ENCODE peak calls at places on chromosomes 13 and 19, in eight cellular contexts. One of them, this sample, is unnamed.
A peak's percentile ranks its signal among the peaks of the same experiment; 100 is the strongest.

GRCh38 chr19:14477417-14478112 is 2.4 kb upstream of the PTGER1 start:
- DNase-seq in bronchial epithelial cell: no peak
- DNase-seq in heart right ventricle: peak; percentile 44
- DNase-seq in brain microvascular endothelial cell: no peak
- DNase-seq in uterus: no peak
- DNase-seq in A549: no peak
- DNase-seq in upper lobe of right lung: no peak
- DNase-seq in cardiac fibroblast: peak; percentile 79
- DNase-seq in this sample: no peak

GRCh38 chr13:111916201-111916600 is 150.7 kb upstream of the SOX1 start:
- DNase-seq in bronchial epithelial cell: no peak
- DNase-seq in heart right ventricle: no peak
- DNase-seq in brain microvascular endothelial cell: no peak
- DNase-seq in uterus: no peak
- DNase-seq in A549: no peak
- DNase-seq in upper lobe of right lung: no peak
- DNase-seq in cardiac fibroblast: no peak
- DNase-seq in this sample: no peak

GRCh38 chr19:37413243-37414084 is 42.6 kb downstream of the ZNF527 start:
- DNase-seq in bronchial epithelial cell: no peak
- DNase-seq in heart right ventricle: no peak
- DNase-seq in brain microvascular endothelial cell: no peak
- DNase-seq in uterus: no peak
- DNase-seq in A549: peak; percentile 36
- DNase-seq in upper lobe of right lung: no peak
- DNase-seq in cardiac fibroblast: no peak
- DNase-seq in this sample: no peak

GRCh38 chr13:21435710-21436151 is 23.4 kb downstream of the ZDHHC20 start:
- DNase-seq in bronchial epithelial cell: peak; percentile 94
- DNase-seq in heart right ventricle: peak; percentile 45
- DNase-seq in brain microvascular endothelial cell: peak; percentile 84
- DNase-seq in uterus: peak; percentile 51
- DNase-seq in A549: peak; percentile 58
- DNase-seq in upper lobe of right lung: peak; percentile 67
- DNase-seq in cardiac fibroblast: peak; percentile 83
- DNase-seq in this sample: peak; percentile 91

GRCh38 chr13:91406619-91407018 is 8.2 kb downstream of the GPC5 start:
- DNase-seq in bronchial epithelial cell: peak; percentile 36
- DNase-seq in heart right ventricle: no peak
- DNase-seq in brain microvascular endothelial cell: peak; percentile 37
- DNase-seq in uterus: no peak
- DNase-seq in A549: peak; percentile 23
- DNase-seq in upper lobe of right lung: no peak
- DNase-seq in cardiac fibroblast: peak; percentile 57
- DNase-seq in this sample: peak; percentile 26

GRCh38 chr19:38834590-38834989 is 3.0 kb upstream of the ECH1 start:
- DNase-seq in bronchial epithelial cell: no peak
- DNase-seq in heart right ventricle: no peak
- DNase-seq in brain microvascular endothelial cell: no peak
- DNase-seq in uterus: no peak
- DNase-seq in A549: no peak
- DNase-seq in upper lobe of right lung: no peak
- DNase-seq in cardiac fibroblast: no peak
- DNase-seq in this sample: no peak

GRCh38 chr19:2542341-2543069 is 66.6 kb downstream of the GADD45B start:
- DNase-seq in bronchial epithelial cell: no peak
- DNase-seq in heart right ventricle: no peak
- DNase-seq in brain microvascular endothelial cell: peak; percentile 83
- DNase-seq in uterus: no peak
- DNase-seq in A549: peak; percentile 57
- DNase-seq in upper lobe of right lung: no peak
- DNase-seq in cardiac fibroblast: no peak
- DNase-seq in this sample: no peak

GRCh38 chr19:15675560-15675959 is 2.7 kb downstream of the CYP4F12 start:
- DNase-seq in bronchial epithelial cell: no peak
- DNase-seq in heart right ventricle: no peak
- DNase-seq in brain microvascular endothelial cell: no peak
- DNase-seq in uterus: no peak
- DNase-seq in A549: no peak
- DNase-seq in upper lobe of right lung: no peak
- DNase-seq in cardiac fibroblast: no peak
- DNase-seq in this sample: no peak

GRCh38 chr19:36051236-36051635 is 2.8 kb downstream of the THAP8 start:
- DNase-seq in bronchial epithelial cell: peak; percentile 25
- DNase-seq in heart right ventricle: no peak
- DNase-seq in brain microvascular endothelial cell: no peak
- DNase-seq in uterus: no peak
- DNase-seq in A549: peak; percentile 67
- DNase-seq in upper lobe of right lung: no peak
- DNase-seq in cardiac fibroblast: no peak
- DNase-seq in this sample: no peak

GRCh38 chr13:75299913-75300862 is 181.8 kb downstream of the TBC1D4 start:
- DNase-seq in bronchial epithelial cell: no peak
- DNase-seq in heart right ventricle: no peak
- DNase-seq in brain microvascular endothelial cell: peak; percentile 19
- DNase-seq in uterus: no peak
- DNase-seq in A549: no peak
- DNase-seq in upper lobe of right lung: no peak
- DNase-seq in cardiac fibroblast: peak; percentile 39
- DNase-seq in this sample: peak; percentile 39

GRCh38 chr13:83121904-83122303 is 760.4 kb downstream of the SLITRK1 start:
- DNase-seq in bronchial epithelial cell: no peak
- DNase-seq in heart right ventricle: no peak
- DNase-seq in brain microvascular endothelial cell: no peak
- DNase-seq in uterus: no peak
- DNase-seq in A549: no peak
- DNase-seq in upper lobe of right lung: no peak
- DNase-seq in cardiac fibroblast: peak; percentile 15
- DNase-seq in this sample: no peak

GRCh38 chr13:111330211-111330610 is 9.8 kb downstream of the TEX29 start:
- DNase-seq in bronchial epithelial cell: no peak
- DNase-seq in heart right ventricle: no peak
- DNase-seq in brain microvascular endothelial cell: no peak
- DNase-seq in uterus: no peak
- DNase-seq in A549: no peak
- DNase-seq in upper lobe of right lung: no peak
- DNase-seq in cardiac fibroblast: no peak
- DNase-seq in this sample: no peak

GRCh38 chr13:58619396-58620113 is 988.0 kb downstream of the PCDH17 start:
- DNase-seq in bronchial epithelial cell: no peak
- DNase-seq in heart right ventricle: no peak
- DNase-seq in brain microvascular endothelial cell: no peak
- DNase-seq in uterus: no peak
- DNase-seq in A549: no peak
- DNase-seq in upper lobe of right lung: no peak
- DNase-seq in cardiac fibroblast: no peak
- DNase-seq in this sample: no peak

GRCh38 chr19:14391156-14391821 is 10.0 kb downstream of the ADGRE5 start:
- DNase-seq in bronchial epithelial cell: no peak
- DNase-seq in heart right ventricle: no peak
- DNase-seq in brain microvascular endothelial cell: no peak
- DNase-seq in uterus: no peak
- DNase-seq in A549: no peak
- DNase-seq in upper lobe of right lung: no peak
- DNase-seq in cardiac fibroblast: no peak
- DNase-seq in this sample: no peak

GRCh38 chr19:34276614-34277013 is 22.3 kb downstream of the GARRE1 start:
- DNase-seq in bronchial epithelial cell: no peak
- DNase-seq in heart right ventricle: no peak
- DNase-seq in brain microvascular endothelial cell: no peak
- DNase-seq in uterus: no peak
- DNase-seq in A549: no peak
- DNase-seq in upper lobe of right lung: no peak
- DNase-seq in cardiac fibroblast: no peak
- DNase-seq in this sample: no peak

GRCh38 chr13:114203536-114203935 is 24.5 kb downstream of the CFAP97D2 start:
- DNase-seq in bronchial epithelial cell: peak; percentile 59
- DNase-seq in heart right ventricle: no peak
- DNase-seq in brain microvascular endothelial cell: no peak
- DNase-seq in uterus: no peak
- DNase-seq in A549: no peak
- DNase-seq in upper lobe of right lung: no peak
- DNase-seq in cardiac fibroblast: no peak
- DNase-seq in this sample: no peak

GRCh38 chr13:98517576-98518310 is 59.2 kb downstream of the STK24 start:
- DNase-seq in bronchial epithelial cell: no peak
- DNase-seq in heart right ventricle: no peak
- DNase-seq in brain microvascular endothelial cell: no peak
- DNase-seq in uterus: no peak
- DNase-seq in A549: no peak
- DNase-seq in upper lobe of right lung: no peak
- DNase-seq in cardiac fibroblast: no peak
- DNase-seq in this sample: no peak

GRCh38 chr13:60329221-60329983 is 67.6 kb upstream of the TDRD3 start:
- DNase-seq in bronchial epithelial cell: peak; percentile 23
- DNase-seq in heart right ventricle: no peak
- DNase-seq in brain microvascular endothelial cell: peak; percentile 43
- DNase-seq in uterus: no peak
- DNase-seq in A549: peak; percentile 21
- DNase-seq in upper lobe of right lung: peak; percentile 64
- DNase-seq in cardiac fibroblast: peak; percentile 48
- DNase-seq in this sample: no peak

GRCh38 chr13:46354143-46355087 is 32.6 kb downstream of the RUBCNL start:
- DNase-seq in bronchial epithelial cell: peak; percentile 83
- DNase-seq in heart right ventricle: no peak
- DNase-seq in brain microvascular endothelial cell: peak; percentile 95
- DNase-seq in uterus: no peak
- DNase-seq in A549: peak; percentile 78
- DNase-seq in upper lobe of right lung: no peak
- DNase-seq in cardiac fibroblast: peak; percentile 85
- DNase-seq in this sample: peak; percentile 84

GRCh38 chr13:98489446-98490194 is 87.3 kb downstream of the STK24 start:
- DNase-seq in bronchial epithelial cell: no peak
- DNase-seq in heart right ventricle: no peak
- DNase-seq in brain microvascular endothelial cell: no peak
- DNase-seq in uterus: no peak
- DNase-seq in A549: no peak
- DNase-seq in upper lobe of right lung: no peak
- DNase-seq in cardiac fibroblast: no peak
- DNase-seq in this sample: no peak

DNA sequence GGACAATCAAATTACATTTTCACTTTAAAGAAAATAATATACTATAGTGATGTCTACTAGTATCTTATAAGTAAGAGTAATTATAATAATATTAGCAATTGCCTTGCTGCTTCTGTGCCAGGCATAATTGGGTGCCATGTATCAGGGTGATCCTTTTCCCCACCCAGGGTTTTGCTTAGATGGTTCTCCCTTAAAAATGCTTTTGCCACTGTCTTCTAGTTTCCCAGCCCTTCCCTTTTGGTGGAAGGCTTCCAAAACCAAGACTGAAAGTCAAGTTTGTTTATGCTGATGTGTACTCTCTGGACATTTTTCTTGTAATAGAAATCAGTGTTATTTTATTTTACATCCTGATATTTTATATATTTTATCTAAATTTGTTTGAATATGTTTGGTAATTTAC is 77.8 kb downstream of the ITGBL1 start:
- DNase-seq in bronchial epithelial cell: no peak
- DNase-seq in heart right ventricle: no peak
- DNase-seq in brain microvascular endothelial cell: no peak
- DNase-seq in uterus: no peak
- DNase-seq in A549: no peak
- DNase-seq in upper lobe of right lung: no peak
- DNase-seq in cardiac fibroblast: no peak
- DNase-seq in this sample: peak; percentile 44
- H3K4me3 ChIP-seq in bronchial epithelial cell: no peak overlapping the region
- H3K4me3 ChIP-seq in heart right ventricle: no peak overlapping the region
- H3K4me3 ChIP-seq in brain microvascular endothelial cell: no peak overlapping the region
- H3K4me3 ChIP-seq in uterus: no peak overlapping the region
- H3K4me3 ChIP-seq in A549: no peak overlapping the region
- H3K4me3 ChIP-seq in upper lobe of right lung: no peak overlapping the region
- H3K4me3 ChIP-seq in cardiac fibroblast: no peak overlapping the region
- H3K4me3 ChIP-seq in this sample: no peak overlapping the region

GRCh38 chr19:30888937-30889336 is 460.3 kb downstream of the TSHZ3 start:
- DNase-seq in bronchial epithelial cell: no peak
- DNase-seq in heart right ventricle: no peak
- DNase-seq in brain microvascular endothelial cell: no peak
- DNase-seq in uterus: no peak
- DNase-seq in A549: no peak
- DNase-seq in upper lobe of right lung: no peak
- DNase-seq in cardiac fibroblast: no peak
- DNase-seq in this sample: no peak
- TF ChIP-seq CTCF in bronchial epithelial cell: no peak
- TF ChIP-seq CTCF in heart right ventricle: no peak
- TF ChIP-seq CTCF in brain microvascular endothelial cell: no peak
- TF ChIP-seq CTCF in uterus: no peak
- TF ChIP-seq CTCF in A549: no peak
- TF ChIP-seq CTCF in upper lobe of right lung: no peak
- TF ChIP-seq CTCF in cardiac fibroblast: no peak
- TF ChIP-seq CTCF in this sample: no peak

DNA sequence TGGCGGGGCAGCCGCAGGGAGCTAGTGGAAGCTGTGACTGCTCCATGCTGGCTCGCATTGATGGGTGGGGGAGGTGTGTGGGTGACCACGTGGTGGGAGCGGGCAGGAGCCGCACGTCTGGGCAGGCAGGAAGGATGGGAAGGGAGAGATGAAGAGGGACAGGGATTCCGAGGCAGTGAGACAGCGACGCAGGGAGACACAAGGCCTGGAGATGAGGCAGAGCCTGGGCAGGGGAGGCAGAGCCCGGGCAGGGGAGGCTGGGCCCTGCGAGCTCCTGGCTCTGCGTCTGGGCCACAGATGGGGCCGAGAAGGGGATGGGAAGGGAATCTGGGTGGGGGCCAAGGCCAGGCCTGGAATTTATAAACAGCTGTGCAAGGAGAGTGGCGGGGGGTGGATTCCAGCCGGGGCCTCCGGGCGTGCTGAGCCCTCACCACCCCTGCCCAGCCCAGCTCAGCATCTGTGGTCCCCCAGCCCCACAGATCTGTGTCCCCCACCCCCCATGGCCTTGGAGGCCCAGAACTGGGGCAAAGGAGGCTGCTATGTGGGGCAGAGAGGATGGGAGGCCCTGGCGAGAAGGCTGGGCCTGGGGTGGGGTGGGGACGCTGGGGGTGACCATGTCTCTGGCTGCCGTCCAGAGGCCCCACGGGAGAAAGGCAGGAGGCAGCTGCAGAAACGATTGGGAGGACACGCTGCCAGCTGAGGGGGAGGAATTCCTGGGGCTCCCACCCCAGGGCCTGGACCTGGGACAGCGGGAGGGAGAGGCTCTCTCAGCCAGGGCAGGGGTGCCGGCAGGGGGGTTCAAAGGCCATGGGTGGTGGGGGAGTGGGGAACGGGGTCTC is 6.0 kb downstream of the EHD2 start:
- DNase-seq in bronchial epithelial cell: peak; percentile 94
- DNase-seq in heart right ventricle: peak; percentile 91
- DNase-seq in brain microvascular endothelial cell: peak; percentile 85
- DNase-seq in uterus: peak; percentile 95
- DNase-seq in A549: peak; percentile 91
- DNase-seq in upper lobe of right lung: peak; percentile 80
- DNase-seq in cardiac fibroblast: peak; percentile 98
- DNase-seq in this sample: peak; percentile 100
- H3K4me3 ChIP-seq in bronchial epithelial cell: peak overlapping the region; percentile 20
- H3K4me3 ChIP-seq in heart right ventricle: peak overlapping the region; percentile 19
- H3K4me3 ChIP-seq in brain microvascular endothelial cell: peak overlapping the region; percentile 27
- H3K4me3 ChIP-seq in uterus: peak overlapping the region; percentile 13
- H3K4me3 ChIP-seq in A549: peak overlapping the region; percentile 17
- H3K4me3 ChIP-seq in upper lobe of right lung: peak overlapping the region; percentile 26
- H3K4me3 ChIP-seq in cardiac fibroblast: peak overlapping the region; percentile 38
- H3K4me3 ChIP-seq in this sample: peak overlapping the region; percentile 42

GRCh38 chr19:57351867-57352266 is 796 bp downstream of the ZNF304 start:
- DNase-seq in bronchial epithelial cell: peak; percentile 48
- DNase-seq in heart right ventricle: no peak
- DNase-seq in brain microvascular endothelial cell: no peak
- DNase-seq in uterus: no peak
- DNase-seq in A549: no peak
- DNase-seq in upper lobe of right lung: no peak
- DNase-seq in cardiac fibroblast: no peak
- DNase-seq in this sample: peak; percentile 25
- TF ChIP-seq CTCF in bronchial epithelial cell: peak; percentile 29
- TF ChIP-seq CTCF in heart right ventricle: no peak
- TF ChIP-seq CTCF in brain microvascular endothelial cell: peak; percentile 6
- TF ChIP-seq CTCF in uterus: no peak
- TF ChIP-seq CTCF in A549: no peak
- TF ChIP-seq CTCF in upper lobe of right lung: no peak
- TF ChIP-seq CTCF in cardiac fibroblast: peak; percentile 8
- TF ChIP-seq CTCF in this sample: no peak

This sample was measured in foreskin fibroblast.